ENCODE peak calls at places on chromosomes 7 and 10, in five cellular contexts. L is T1000, Q is ELF-1, S is mucosa of gallbladder, O is Caki2. M is an unnamed sample.

GRCh38 chr10:35379226-35380137 is 43.2 kb downstream of the CCNY start:
- DNase-seq in L (no peak), Q (no peak), S (peak), O (no peak), M (no peak)

GRCh38 chr10:15461353-15462108 is 90.4 kb upstream of the FAM171A1 start:
- DNase-seq in L (peak), Q (peak), S (peak), O (peak), M (no peak)

GRCh38 chr7:30180718-30181117 is 45.9 kb downstream of the MTURN start:
- DNase-seq in L (no peak), Q (no peak), S (no peak), O (no peak), M (no peak)

GRCh38 chr10:132291826-132292225 is 15.9 kb downstream of the STK32C start:
- DNase-seq in L (no peak), Q (no peak), S (no peak), O (no peak), M (no peak)

GRCh38 chr7:832292-832967 is at the start of gene SUN1:
- DNase-seq in L (no peak), Q (no peak), S (no peak), O (peak), M (peak)

GRCh38 chr10:12705943-12706342 is 295.6 kb downstream of the CCDC3 start:
- DNase-seq in L (no peak), Q (no peak), S (no peak), O (no peak), M (no peak)

GRCh38 chr7:158239290-158239981 is 348.2 kb downstream of the PTPRN2 start:
- DNase-seq in L (no peak), Q (peak), S (no peak), O (no peak), M (peak)

GRCh38 chr10:76971565-76972170 is 665.9 kb downstream of the KCNMA1 start:
- DNase-seq in L (no peak), Q (no peak), S (no peak), O (no peak), M (no peak)

GRCh38 chr10:132168571-132169030 is 18.1 kb upstream of the DPYSL4 start:
- DNase-seq in L (no peak), Q (no peak), S (no peak), O (no peak), M (no peak)

GRCh38 chr10:110216240-110216639 is 8.8 kb downstream of the MXI1 start:
- DNase-seq in L (no peak), Q (no peak), S (no peak), O (no peak), M (no peak)

GRCh38 chr10:51786016-51786683 is 86.8 kb upstream of the CSTF2T start:
- DNase-seq in L (no peak), Q (no peak), S (no peak), O (no peak), M (no peak)

GRCh38 chr7:39453743-39454355 is 112.4 kb upstream of the YAE1 start:
- DNase-seq in L (no peak), Q (peak), S (peak), O (peak), M (peak)

GRCh38 chr10:52400564-52400963 is 86.5 kb downstream of the DKK1 start:
- DNase-seq in L (no peak), Q (no peak), S (no peak), O (no peak), M (no peak)

GRCh38 chr7:153507885-153508284 is 544.3 kb upstream of the DPP6 start:
- DNase-seq in L (no peak), Q (no peak), S (no peak), O (no peak), M (no peak)

GRCh38 chr7:13988011-13988410 is 1.5 kb downstream of the ETV1 start:
- DNase-seq in L (no peak), Q (no peak), S (peak), O (no peak), M (no peak)

GRCh38 chr10:45461034-45461433 is 87.0 kb downstream of the ALOX5 start:
- DNase-seq in L (no peak), Q (no peak), S (no peak), O (no peak), M (no peak)

GRCh38 chr7:48299580-48300169 is 128.4 kb downstream of the ABCA13 start:
- DNase-seq in L (peak), Q (peak), S (peak), O (peak), M (peak)

GRCh38 chr7:42560866-42561265 is 323.9 kb upstream of the GLI3 start:
- DNase-seq in L (no peak), Q (no peak), S (no peak), O (no peak), M (no peak)

GRCh38 chr7:73438547-73439245 is 5.1 kb downstream of the FZD9 start:
- DNase-seq in L (no peak), Q (no peak), S (no peak), O (no peak), M (no peak)

GRCh38 chr10:72170263-72170662 is 45.5 kb upstream of the ANAPC16 start:
- DNase-seq in L (no peak), Q (no peak), S (peak), O (peak), M (peak)

GRCh38 chr10:70479161-70479531 is 579 bp downstream of the PALD1 start:
- DNase-seq in L (no peak), Q (no peak), S (no peak), O (no peak), M (no peak)

GRCh38 chr10:49748006-49748405 is 14.1 kb downstream of the OGDHL start:
- DNase-seq in L (no peak), Q (no peak), S (no peak), O (no peak), M (no peak)

GRCh38 chr10:117163061-117163953 is 25.2 kb upstream of the VAX1 start:
- DNase-seq in L (no peak), Q (peak), S (no peak), O (no peak), M (no peak)